ENCODE peak calls at places on chromosomes 12 and 14, in four cellular contexts. T is IMR-90, M is A549, N is lower lobe of right lung. L is an unnamed sample.

GRCh38 chr12:47881826-47882427 is 22.9 kb downstream of the VDR start:
- DNase-seq in M (no peak), N (no peak), T (peak), L (peak)

GRCh38 chr14:31205681-31206535 is 1.7 kb downstream of the HECTD1 start:
- DNase-seq in N (no peak), M (no peak), T (peak), L (peak)

GRCh38 chr14:77838756-77839565 is 39.1 kb downstream of the ADCK1 start:
- DNase-seq in M (no peak), N (no peak), T (no peak), L (no peak)

GRCh38 chr14:74599201-74599809 is 12.7 kb downstream of the LTBP2 start:
- DNase-seq in N (no peak), M (no peak), T (peak), L (no peak)

GRCh38 chr14:93019367-93019843 is 96.3 kb downstream of the ITPK1 start:
- DNase-seq in N (no peak), T (no peak), M (no peak), L (no peak)

GRCh38 chr12:113088037-113088436 is 31.5 kb downstream of the DTX1 start:
- DNase-seq in T (no peak), N (no peak), M (no peak), L (no peak)

GRCh38 chr12:54372113-54372806 is 8.0 kb upstream of the GPR84 start:
- DNase-seq in T (no peak), N (no peak), M (no peak), L (no peak)

GRCh38 chr12:25792031-25792430 is 166.5 kb upstream of the RASSF8 start:
- DNase-seq in T (no peak), M (no peak), N (no peak), L (no peak)

GRCh38 chr12:52651726-52652261 is at the start of gene KRT2:
- DNase-seq in M (no peak), T (no peak), N (no peak), L (no peak)

GRCh38 chr14:52473557-52473956 is 78.7 kb downstream of the TXNDC16 start:
- DNase-seq in M (no peak), N (no peak), T (peak), L (no peak)

GRCh38 chr12:120999191-121000120 is 16.8 kb downstream of the C12orf43 start:
- DNase-seq in T (peak), M (no peak), N (peak), L (no peak)

GRCh38 chr12:6927379-6927991 is at the start of gene ATN1:
- DNase-seq in N (peak), M (peak), T (peak), L (peak)

GRCh38 chr14:69475194-69475818 is 9.2 kb upstream of the PLEKHD1 start:
- DNase-seq in M (peak), T (peak), N (no peak), L (no peak)

GRCh38 chr12:115259968-115260806 is 576.2 kb upstream of the TBX3 start:
- DNase-seq in T (no peak), N (no peak), M (no peak), L (no peak)

GRCh38 chr12:90013409-90013808 is 304.8 kb upstream of the ATP2B1 start:
- DNase-seq in T (peak), N (no peak), M (no peak), L (no peak)

GRCh38 chr14:70856851-70857498 is 47.7 kb upstream of the MAP3K9 start:
- DNase-seq in M (no peak), T (peak), N (no peak), L (peak)

GRCh38 chr12:123435636-123436016 is 858 bp downstream of the RILPL2 start:
- DNase-seq in T (no peak), M (no peak), N (no peak), L (no peak)

GRCh38 chr12:106097011-106097410 is 41.7 kb downstream of the NUAK1 start:
- DNase-seq in N (no peak), T (peak), M (no peak), L (peak)

GRCh38 chr12:130973906-130974305 is 20.2 kb downstream of the ADGRD1 start:
- DNase-seq in M (no peak), N (no peak), T (no peak), L (no peak)

GRCh38 chr14:103216399-103216798 is 93.1 kb downstream of the TNFAIP2 start:
- DNase-seq in M (no peak), T (no peak), N (no peak), L (no peak)

GRCh38 chr14:89164168-89165074 is 252.6 kb downstream of the FOXN3 start:
- DNase-seq in M (no peak), T (no peak), N (no peak), L (no peak)

GRCh38 chr12:68963456-68963859 is 30.5 kb upstream of the CPM start:
- DNase-seq in T (no peak), M (no peak), N (no peak), L (no peak)

DNA sequence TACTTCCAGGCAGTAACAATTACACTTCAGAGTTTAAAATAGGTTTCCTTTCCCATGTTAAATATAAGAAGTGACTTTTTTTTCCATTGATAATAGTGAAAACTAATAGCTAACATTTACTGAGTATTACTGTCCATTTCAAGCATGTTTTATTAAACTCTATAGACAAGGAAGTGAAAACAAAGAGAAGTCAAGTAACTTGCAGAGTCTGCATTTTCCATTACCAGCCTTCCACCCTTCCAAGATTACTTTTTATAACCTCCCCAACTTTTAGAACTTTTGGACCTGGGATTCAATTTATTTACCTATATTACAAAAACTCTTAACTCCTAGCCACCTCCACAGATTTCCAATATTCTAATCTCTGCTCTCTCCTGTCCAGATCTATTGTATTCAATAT is 67.7 kb downstream of the SEC23A start:
- DNase-seq in M (no peak), T (no peak), N (no peak), L (no peak)
- H3K4me3 ChIP-seq in M (no peak), T (no peak), N (no peak), L (no peak)

DNA sequence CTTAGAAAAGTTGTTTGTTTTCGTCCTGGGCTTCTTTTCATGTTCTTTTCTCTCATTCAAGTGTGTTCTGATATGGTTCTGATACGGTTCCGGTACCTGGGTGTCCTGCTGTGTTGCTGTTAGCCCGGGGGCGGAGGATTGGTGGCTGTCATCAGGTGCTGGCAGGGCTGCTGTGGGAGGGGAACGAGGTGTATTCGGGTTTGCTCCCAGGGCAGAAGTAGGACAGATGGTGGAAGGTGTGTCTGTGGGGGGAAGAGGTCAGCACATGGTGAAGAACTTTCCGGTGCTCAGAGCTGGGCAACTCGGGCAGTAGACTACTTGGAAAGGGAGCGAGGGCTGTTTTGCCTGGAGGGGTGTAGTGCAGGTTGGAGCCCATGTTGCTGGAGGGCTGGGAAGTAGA is 70.2 kb downstream of the SLC25A47 start:
- DNase-seq in T (no peak), M (no peak), N (no peak), L (no peak)
- H3K27ac ChIP-seq in T (no peak), M (no peak), N (no peak), L (no peak)

GRCh38 chr12:132172619-132173018 is 28.4 kb downstream of the NOC4L start:
- DNase-seq in M (no peak), T (no peak), N (no peak), L (no peak)
- H3K4me3 ChIP-seq in M (no peak), T (no peak), N (no peak), L (no peak)

DNA sequence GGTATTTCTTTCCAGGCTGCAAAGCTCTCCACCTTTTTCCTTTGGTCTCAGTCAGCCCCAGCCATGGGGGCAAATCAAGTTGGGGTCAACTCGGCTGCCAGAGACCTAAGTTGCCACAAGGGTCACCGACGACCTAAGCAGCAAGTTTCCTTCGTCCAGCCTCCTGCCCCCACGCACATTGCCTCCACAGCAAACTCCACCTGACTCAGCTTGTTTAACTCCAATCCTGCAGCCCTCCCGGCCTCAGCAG is 767 bp upstream of the KCNMB4 start:
- DNase-seq in N (no peak), M (no peak), T (no peak), L (no peak)
- H3K27ac ChIP-seq in N (no peak), M (no peak), T (no peak), L (no peak)

GRCh38 chr14:95267306-95267705 is 52.4 kb downstream of the CLMN start:
- DNase-seq in M (no peak), T (no peak), N (no peak), L (no peak)
- H3K4me3 ChIP-seq in M (no peak), T (no peak), N (no peak), L (no peak)

GRCh38 chr14:35401422-35401729 is 3.2 kb downstream of the NFKBIA start:
- DNase-seq in M (no peak), N (no peak), T (no peak), L (no peak)

GRCh38 chr14:35398095-35398584 is 6.4 kb downstream of the NFKBIA start:
- DNase-seq in T (no peak), M (no peak), N (no peak), L (no peak)

GRCh38 chr14:35400707-35401421 is 3.7 kb downstream of the NFKBIA start:
- DNase-seq in N (no peak), M (no peak), T (no peak), L (no peak)

GRCh38 chr14:35401853-35402252 is 2.7 kb downstream of the NFKBIA start:
- DNase-seq in M (no peak), T (peak), N (no peak), L (no peak)

DNA sequence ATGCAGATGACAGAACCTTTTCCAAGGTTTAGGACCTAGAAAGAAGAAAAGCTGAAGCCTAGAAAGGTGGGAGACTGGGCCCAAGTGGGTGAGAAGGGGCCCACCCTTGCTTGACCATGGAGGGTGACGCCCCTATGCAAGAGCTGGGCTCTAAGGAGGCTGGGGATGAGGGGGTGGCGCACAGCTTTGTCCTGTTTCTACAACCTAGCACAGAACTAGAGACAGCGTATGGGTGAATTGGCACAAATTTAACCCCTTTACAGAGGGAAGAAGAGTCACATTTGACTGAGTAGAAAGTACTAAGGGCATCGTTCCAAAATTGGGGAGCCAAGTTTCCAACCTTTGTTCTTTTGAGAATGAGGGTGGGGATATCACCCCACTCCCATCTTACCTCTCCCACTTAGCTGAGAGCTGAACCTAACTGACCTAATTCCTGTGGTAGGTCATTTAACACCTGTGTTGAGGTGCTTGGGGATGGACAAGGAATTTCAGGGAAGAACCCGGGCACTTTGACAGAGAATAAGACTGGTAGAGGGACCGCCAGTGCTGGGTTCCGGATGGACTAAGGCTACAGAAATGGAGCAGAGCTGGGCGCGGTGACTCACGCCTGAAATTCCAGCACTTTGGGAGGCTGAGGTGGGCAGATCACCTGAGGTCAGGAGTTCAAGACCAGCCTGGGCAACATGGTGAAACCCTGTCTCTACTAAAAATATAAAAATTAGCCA is 5.3 kb downstream of the NFKBIA start:
- DNase-seq in N (no peak), T (no peak), M (no peak), L (no peak)
- H3K27ac ChIP-seq in N (peak), T (no peak), M (peak), L (no peak)

L was measured in brain microvascular endothelial cell.